ENCODE peak calls at places on chromosome 14, in eight cellular contexts. One of them, this sample, is unnamed.

GRCh38 chr14:70871863-70872677 is 35.2 kb upstream of the PCNX1 start:
- DNase-seq in nephron progenitor cell: no peak
- DNase-seq in astrocyte of the spinal cord: no peak
- DNase-seq in foreskin fibroblast: no peak
- DNase-seq in fibroblast of lung: no peak
- DNase-seq in retinal pigment epithelial cell: no peak
- DNase-seq in psoas muscle: no peak
- DNase-seq in kidney epithelial cell: no peak
- DNase-seq in this sample: no peak

GRCh38 chr14:21868442-21869046 is 194.9 kb upstream of the OR4E1 start:
- DNase-seq in kidney epithelial cell: peak
- DNase-seq in nephron progenitor cell: peak
- DNase-seq in psoas muscle: no peak
- DNase-seq in retinal pigment epithelial cell: no peak
- DNase-seq in foreskin fibroblast: no peak
- DNase-seq in astrocyte of the spinal cord: peak
- DNase-seq in fibroblast of lung: peak
- DNase-seq in this sample: peak

GRCh38 chr14:89625208-89625987 is 208.4 kb upstream of the FOXN3 start:
- DNase-seq in foreskin fibroblast: no peak
- DNase-seq in kidney epithelial cell: no peak
- DNase-seq in astrocyte of the spinal cord: peak
- DNase-seq in retinal pigment epithelial cell: no peak
- DNase-seq in psoas muscle: peak
- DNase-seq in nephron progenitor cell: no peak
- DNase-seq in fibroblast of lung: peak
- DNase-seq in this sample: no peak

GRCh38 chr14:103867523-103867953 is 20.2 kb upstream of the PPP1R13B start:
- DNase-seq in nephron progenitor cell: no peak
- DNase-seq in astrocyte of the spinal cord: no peak
- DNase-seq in psoas muscle: no peak
- DNase-seq in kidney epithelial cell: no peak
- DNase-seq in fibroblast of lung: no peak
- DNase-seq in foreskin fibroblast: no peak
- DNase-seq in retinal pigment epithelial cell: peak
- DNase-seq in this sample: no peak

GRCh38 chr14:79279645-79280399 is 931.5 kb downstream of the DIO2 start:
- DNase-seq in fibroblast of lung: peak
- DNase-seq in psoas muscle: no peak
- DNase-seq in astrocyte of the spinal cord: no peak
- DNase-seq in nephron progenitor cell: peak
- DNase-seq in kidney epithelial cell: no peak
- DNase-seq in retinal pigment epithelial cell: no peak
- DNase-seq in foreskin fibroblast: peak
- DNase-seq in this sample: peak

GRCh38 chr14:54169254-54169924 is 212.8 kb upstream of the BMP4 start:
- DNase-seq in foreskin fibroblast: peak
- DNase-seq in retinal pigment epithelial cell: peak
- DNase-seq in nephron progenitor cell: no peak
- DNase-seq in fibroblast of lung: peak
- DNase-seq in psoas muscle: no peak
- DNase-seq in kidney epithelial cell: no peak
- DNase-seq in astrocyte of the spinal cord: peak
- DNase-seq in this sample: no peak

GRCh38 chr14:56087824-56088571 is 30.2 kb upstream of the PELI2 start:
- DNase-seq in retinal pigment epithelial cell: peak
- DNase-seq in astrocyte of the spinal cord: peak
- DNase-seq in kidney epithelial cell: no peak
- DNase-seq in nephron progenitor cell: no peak
- DNase-seq in fibroblast of lung: peak
- DNase-seq in foreskin fibroblast: no peak
- DNase-seq in psoas muscle: no peak
- DNase-seq in this sample: no peak

GRCh38 chr14:77099425-77100167 is 1.5 kb downstream of the CIPC start:
- DNase-seq in fibroblast of lung: peak
- DNase-seq in astrocyte of the spinal cord: peak
- DNase-seq in foreskin fibroblast: peak
- DNase-seq in nephron progenitor cell: no peak
- DNase-seq in psoas muscle: no peak
- DNase-seq in retinal pigment epithelial cell: peak
- DNase-seq in kidney epithelial cell: no peak
- DNase-seq in this sample: no peak

GRCh38 chr14:63268746-63269145 is 50.0 kb downstream of the GPHB5 start:
- DNase-seq in astrocyte of the spinal cord: no peak
- DNase-seq in kidney epithelial cell: no peak
- DNase-seq in foreskin fibroblast: no peak
- DNase-seq in fibroblast of lung: no peak
- DNase-seq in retinal pigment epithelial cell: no peak
- DNase-seq in nephron progenitor cell: no peak
- DNase-seq in psoas muscle: no peak
- DNase-seq in this sample: no peak

GRCh38 chr14:26137161-26137560 is 460.7 kb downstream of the NOVA1 start:
- DNase-seq in foreskin fibroblast: no peak
- DNase-seq in retinal pigment epithelial cell: no peak
- DNase-seq in nephron progenitor cell: peak
- DNase-seq in fibroblast of lung: no peak
- DNase-seq in astrocyte of the spinal cord: no peak
- DNase-seq in kidney epithelial cell: no peak
- DNase-seq in psoas muscle: no peak
- DNase-seq in this sample: no peak

GRCh38 chr14:41154143-41154807 is 452.4 kb upstream of the LRFN5 start:
- DNase-seq in foreskin fibroblast: no peak
- DNase-seq in psoas muscle: no peak
- DNase-seq in kidney epithelial cell: no peak
- DNase-seq in fibroblast of lung: no peak
- DNase-seq in nephron progenitor cell: no peak
- DNase-seq in retinal pigment epithelial cell: no peak
- DNase-seq in astrocyte of the spinal cord: no peak
- DNase-seq in this sample: no peak

GRCh38 chr14:74019743-74020142 is 594 bp downstream of the BBOF1 start:
- DNase-seq in astrocyte of the spinal cord: peak
- DNase-seq in nephron progenitor cell: no peak
- DNase-seq in fibroblast of lung: peak
- DNase-seq in retinal pigment epithelial cell: peak
- DNase-seq in psoas muscle: no peak
- DNase-seq in foreskin fibroblast: peak
- DNase-seq in kidney epithelial cell: no peak
- DNase-seq in this sample: no peak

GRCh38 chr14:23348297-23348655 is 4.4 kb downstream of the SLC22A17 start:
- DNase-seq in kidney epithelial cell: no peak
- DNase-seq in retinal pigment epithelial cell: no peak
- DNase-seq in astrocyte of the spinal cord: no peak
- DNase-seq in psoas muscle: no peak
- DNase-seq in nephron progenitor cell: no peak
- DNase-seq in fibroblast of lung: no peak
- DNase-seq in foreskin fibroblast: no peak
- DNase-seq in this sample: no peak

GRCh38 chr14:85487215-85487614 is 42.7 kb upstream of the FLRT2 start:
- DNase-seq in psoas muscle: no peak
- DNase-seq in nephron progenitor cell: no peak
- DNase-seq in fibroblast of lung: peak
- DNase-seq in astrocyte of the spinal cord: peak
- DNase-seq in retinal pigment epithelial cell: no peak
- DNase-seq in foreskin fibroblast: peak
- DNase-seq in kidney epithelial cell: no peak
- DNase-seq in this sample: no peak

GRCh38 chr14:80136358-80136757 is 74.9 kb downstream of the DIO2 start:
- DNase-seq in retinal pigment epithelial cell: no peak
- DNase-seq in nephron progenitor cell: no peak
- DNase-seq in foreskin fibroblast: no peak
- DNase-seq in kidney epithelial cell: no peak
- DNase-seq in psoas muscle: no peak
- DNase-seq in astrocyte of the spinal cord: peak
- DNase-seq in fibroblast of lung: no peak
- DNase-seq in this sample: no peak

GRCh38 chr14:59919582-59920377 is at the start of gene LRRC9:
- DNase-seq in foreskin fibroblast: peak
- DNase-seq in fibroblast of lung: peak
- DNase-seq in psoas muscle: peak
- DNase-seq in retinal pigment epithelial cell: peak
- DNase-seq in nephron progenitor cell: peak
- DNase-seq in kidney epithelial cell: no peak
- DNase-seq in astrocyte of the spinal cord: peak
- DNase-seq in this sample: peak

GRCh38 chr14:59482120-59482434 is 2.1 kb downstream of the L3HYPDH start:
- DNase-seq in foreskin fibroblast: no peak
- DNase-seq in psoas muscle: no peak
- DNase-seq in nephron progenitor cell: no peak
- DNase-seq in kidney epithelial cell: no peak
- DNase-seq in retinal pigment epithelial cell: no peak
- DNase-seq in astrocyte of the spinal cord: no peak
- DNase-seq in fibroblast of lung: no peak
- DNase-seq in this sample: no peak

GRCh38 chr14:92693998-92694780 is 54.2 kb downstream of the LGMN start:
- DNase-seq in foreskin fibroblast: peak
- DNase-seq in retinal pigment epithelial cell: no peak
- DNase-seq in psoas muscle: no peak
- DNase-seq in nephron progenitor cell: no peak
- DNase-seq in astrocyte of the spinal cord: no peak
- DNase-seq in kidney epithelial cell: peak
- DNase-seq in fibroblast of lung: no peak
- DNase-seq in this sample: no peak

GRCh38 chr14:29098625-29099024 is 332.0 kb downstream of the FOXG1 start:
- DNase-seq in kidney epithelial cell: no peak
- DNase-seq in nephron progenitor cell: no peak
- DNase-seq in foreskin fibroblast: no peak
- DNase-seq in psoas muscle: no peak
- DNase-seq in fibroblast of lung: no peak
- DNase-seq in astrocyte of the spinal cord: no peak
- DNase-seq in retinal pigment epithelial cell: no peak
- DNase-seq in this sample: no peak

GRCh38 chr14:31360919-31361662 is 59.3 kb downstream of the HEATR5A start:
- DNase-seq in retinal pigment epithelial cell: no peak
- DNase-seq in nephron progenitor cell: no peak
- DNase-seq in foreskin fibroblast: peak
- DNase-seq in psoas muscle: no peak
- DNase-seq in astrocyte of the spinal cord: peak
- DNase-seq in fibroblast of lung: peak
- DNase-seq in kidney epithelial cell: peak
- DNase-seq in this sample: no peak

GRCh38 chr14:77920312-77920711 is 120.4 kb downstream of the ADCK1 start:
- DNase-seq in psoas muscle: no peak
- DNase-seq in foreskin fibroblast: no peak
- DNase-seq in astrocyte of the spinal cord: no peak
- DNase-seq in nephron progenitor cell: no peak
- DNase-seq in fibroblast of lung: no peak
- DNase-seq in kidney epithelial cell: no peak
- DNase-seq in retinal pigment epithelial cell: no peak
- DNase-seq in this sample: no peak

GRCh38 chr14:49895480-49895879 is 2.6 kb downstream of the ARF6 start:
- DNase-seq in nephron progenitor cell: no peak
- DNase-seq in foreskin fibroblast: no peak
- DNase-seq in kidney epithelial cell: no peak
- DNase-seq in psoas muscle: no peak
- DNase-seq in fibroblast of lung: no peak
- DNase-seq in retinal pigment epithelial cell: no peak
- DNase-seq in astrocyte of the spinal cord: no peak
- DNase-seq in this sample: no peak

GRCh38 chr14:49896956-49897355 is 4.1 kb downstream of the ARF6 start:
- DNase-seq in kidney epithelial cell: no peak
- DNase-seq in fibroblast of lung: no peak
- DNase-seq in retinal pigment epithelial cell: no peak
- DNase-seq in foreskin fibroblast: peak
- DNase-seq in psoas muscle: no peak
- DNase-seq in astrocyte of the spinal cord: no peak
- DNase-seq in nephron progenitor cell: no peak
- DNase-seq in this sample: no peak

GRCh38 chr14:49893309-49894213 is 679 bp downstream of the ARF6 start:
- DNase-seq in psoas muscle: peak
- DNase-seq in kidney epithelial cell: no peak
- DNase-seq in fibroblast of lung: peak
- DNase-seq in foreskin fibroblast: peak
- DNase-seq in astrocyte of the spinal cord: no peak
- DNase-seq in nephron progenitor cell: peak
- DNase-seq in retinal pigment epithelial cell: no peak
- DNase-seq in this sample: peak

GRCh38 chr14:49892301-49892635 is 614 bp upstream of the ARF6 start:
- DNase-seq in fibroblast of lung: peak
- DNase-seq in psoas muscle: no peak
- DNase-seq in kidney epithelial cell: no peak
- DNase-seq in foreskin fibroblast: peak
- DNase-seq in nephron progenitor cell: no peak
- DNase-seq in astrocyte of the spinal cord: peak
- DNase-seq in retinal pigment epithelial cell: peak
- DNase-seq in this sample: no peak

GRCh38 chr14:49892636-49893308 is at the start of gene ARF6:
- DNase-seq in astrocyte of the spinal cord: peak
- DNase-seq in retinal pigment epithelial cell: peak
- DNase-seq in nephron progenitor cell: peak
- DNase-seq in foreskin fibroblast: peak
- DNase-seq in kidney epithelial cell: peak
- DNase-seq in fibroblast of lung: peak
- DNase-seq in psoas muscle: peak
- DNase-seq in this sample: peak
- TF ChIP-seq CTCF in astrocyte of the spinal cord: no peak
- TF ChIP-seq CTCF in retinal pigment epithelial cell: no peak
- TF ChIP-seq CTCF in nephron progenitor cell: no peak
- TF ChIP-seq CTCF in foreskin fibroblast: peak
- TF ChIP-seq CTCF in kidney epithelial cell: no peak
- TF ChIP-seq CTCF in fibroblast of lung: no peak
- TF ChIP-seq CTCF in psoas muscle: no peak
- TF ChIP-seq CTCF in this sample: no peak

GRCh38 chr14:64841121-64841611 is 38.5 kb downstream of the SPTB start:
- DNase-seq in psoas muscle: peak
- DNase-seq in kidney epithelial cell: peak
- DNase-seq in retinal pigment epithelial cell: peak
- DNase-seq in nephron progenitor cell: peak
- DNase-seq in foreskin fibroblast: peak
- DNase-seq in fibroblast of lung: peak
- DNase-seq in astrocyte of the spinal cord: peak
- DNase-seq in this sample: peak
- TF ChIP-seq CTCF in psoas muscle: peak
- TF ChIP-seq CTCF in kidney epithelial cell: peak
- TF ChIP-seq CTCF in retinal pigment epithelial cell: peak
- TF ChIP-seq CTCF in nephron progenitor cell: peak
- TF ChIP-seq CTCF in foreskin fibroblast: peak
- TF ChIP-seq CTCF in fibroblast of lung: peak
- TF ChIP-seq CTCF in astrocyte of the spinal cord: peak
- TF ChIP-seq CTCF in this sample: no peak

DNA sequence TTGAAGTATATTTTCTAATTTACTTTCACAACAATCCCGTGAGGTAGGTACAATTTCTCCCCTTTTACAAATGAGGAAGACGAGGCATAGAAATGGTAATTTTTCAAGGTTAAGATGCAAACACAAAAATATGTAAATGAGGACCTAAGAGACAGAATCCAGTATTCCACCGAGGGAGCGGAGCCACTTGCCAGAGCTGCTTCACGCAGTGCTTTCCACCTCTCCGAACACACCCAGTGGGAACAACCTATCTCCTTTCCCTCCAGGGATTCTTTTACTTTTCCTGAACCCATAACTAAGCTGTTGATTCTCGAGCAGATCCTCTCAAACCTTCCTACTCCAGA is 1.6 kb downstream of the DDHD1 start:
- DNase-seq in retinal pigment epithelial cell: no peak
- DNase-seq in fibroblast of lung: no peak
- DNase-seq in astrocyte of the spinal cord: peak
- DNase-seq in foreskin fibroblast: no peak
- DNase-seq in kidney epithelial cell: no peak
- DNase-seq in nephron progenitor cell: peak
- DNase-seq in psoas muscle: no peak
- DNase-seq in this sample: no peak
- TF ChIP-seq CTCF in retinal pigment epithelial cell: no peak
- TF ChIP-seq CTCF in fibroblast of lung: no peak
- TF ChIP-seq CTCF in astrocyte of the spinal cord: no peak
- TF ChIP-seq CTCF in foreskin fibroblast: no peak
- TF ChIP-seq CTCF in kidney epithelial cell: no peak
- TF ChIP-seq CTCF in nephron progenitor cell: no peak
- TF ChIP-seq CTCF in psoas muscle: no peak
- TF ChIP-seq CTCF in this sample: no peak

GRCh38 chr14:90816686-90817436 is 631 bp upstream of the TTC7B start:
- DNase-seq in nephron progenitor cell: no peak
- DNase-seq in foreskin fibroblast: no peak
- DNase-seq in retinal pigment epithelial cell: no peak
- DNase-seq in fibroblast of lung: no peak
- DNase-seq in psoas muscle: no peak
- DNase-seq in astrocyte of the spinal cord: no peak
- DNase-seq in kidney epithelial cell: no peak
- DNase-seq in this sample: no peak
- TF ChIP-seq CTCF in nephron progenitor cell: no peak
- TF ChIP-seq CTCF in foreskin fibroblast: no peak
- TF ChIP-seq CTCF in retinal pigment epithelial cell: no peak
- TF ChIP-seq CTCF in fibroblast of lung: no peak
- TF ChIP-seq CTCF in psoas muscle: no peak
- TF ChIP-seq CTCF in astrocyte of the spinal cord: no peak
- TF ChIP-seq CTCF in kidney epithelial cell: no peak
- TF ChIP-seq CTCF in this sample: no peak

This sample was measured in endothelial cell.